ENCODE peak calls at places on chromosomes 1 and 21, in ten cellular contexts. G, H, A, N, R, X, B, C, D and E are unnamed samples.

GRCh38 chr21:43585924-43586411 is 73.3 kb downstream of the HSF2BP start:
- DNase-seq in G (peak; percentile 92), H (no peak), A (peak; percentile 77), N (peak; percentile 50), R (peak; percentile 97), X (peak; percentile 22), B (peak; percentile 99), C (peak; percentile 100), D (peak; percentile 100), E (peak; percentile 64)

GRCh38 chr1:31423418-31423947 is 10.5 kb downstream of the SERINC2 start:
- DNase-seq in G (no peak), H (peak; percentile 88), A (no peak), N (no peak), R (no peak), X (no peak), B (no peak), C (no peak), D (no peak), E (no peak)

GRCh38 chr1:67347688-67348472 is 40.2 kb downstream of the IL12RB2 start:
- DNase-seq in G (no peak), H (no peak), A (peak; percentile 70), N (peak; percentile 13), R (peak; percentile 61), X (peak; percentile 41), B (peak; percentile 96), C (peak; percentile 72), D (peak; percentile 69), E (no peak)

GRCh38 chr1:63797056-63797726 is 23.4 kb downstream of the ROR1 start:
- DNase-seq in G (no peak), H (no peak), A (no peak), N (no peak), R (no peak), X (no peak), B (no peak), C (no peak), D (peak; percentile 41), E (no peak)

GRCh38 chr1:4634793-4635406 is 19.5 kb upstream of the AJAP1 start:
- DNase-seq in G (no peak), H (no peak), A (no peak), N (no peak), R (no peak), X (no peak), B (no peak), C (no peak), D (no peak), E (no peak)

GRCh38 chr1:85495556-85495955 is 30.6 kb upstream of the DDAH1 start:
- DNase-seq in G (peak; percentile 65), H (no peak), A (no peak), N (no peak), R (no peak), X (no peak), B (peak; percentile 96), C (no peak), D (peak; percentile 76), E (no peak)

GRCh38 chr1:200368556-200368955 is 41.3 kb downstream of the ZNF281 start:
- DNase-seq in G (no peak), H (no peak), A (no peak), N (no peak), R (no peak), X (no peak), B (no peak), C (no peak), D (no peak), E (no peak)

GRCh38 chr1:175373786-175374623 is 181.4 kb upstream of the KIAA0040 start:
- DNase-seq in G (no peak), H (peak; percentile 17), A (peak; percentile 65), N (no peak), R (no peak), X (peak; percentile 52), B (no peak), C (peak; percentile 21), D (no peak), E (no peak)

GRCh38 chr1:45793942-45794604 is 9.3 kb upstream of the MAST2 start:
- DNase-seq in G (no peak), H (no peak), A (no peak), N (no peak), R (no peak), X (no peak), B (no peak), C (no peak), D (no peak), E (no peak)

GRCh38 chr1:223258751-223259177 is 105.2 kb downstream of the SUSD4 start:
- DNase-seq in G (no peak), H (no peak), A (peak; percentile 87), N (no peak), R (no peak), X (no peak), B (peak; percentile 89), C (peak; percentile 59), D (peak; percentile 71), E (no peak)

GRCh38 chr1:10674700-10675598 is 121.5 kb downstream of the CASZ1 start:
- DNase-seq in G (no peak), H (no peak), A (no peak), N (no peak), R (no peak), X (no peak), B (no peak), C (no peak), D (no peak), E (no peak)

GRCh38 chr1:17279001-17279830 is 28.8 kb upstream of the PADI4 start:
- DNase-seq in G (no peak), H (no peak), A (no peak), N (no peak), R (no peak), X (no peak), B (no peak), C (no peak), D (peak; percentile 18), E (no peak)

GRCh38 chr1:192580351-192580962 is 4.9 kb downstream of the RGS1 start:
- DNase-seq in G (no peak), H (no peak), A (peak; percentile 49), N (no peak), R (no peak), X (no peak), B (peak; percentile 69), C (peak; percentile 82), D (peak; percentile 59), E (no peak)

DNA sequence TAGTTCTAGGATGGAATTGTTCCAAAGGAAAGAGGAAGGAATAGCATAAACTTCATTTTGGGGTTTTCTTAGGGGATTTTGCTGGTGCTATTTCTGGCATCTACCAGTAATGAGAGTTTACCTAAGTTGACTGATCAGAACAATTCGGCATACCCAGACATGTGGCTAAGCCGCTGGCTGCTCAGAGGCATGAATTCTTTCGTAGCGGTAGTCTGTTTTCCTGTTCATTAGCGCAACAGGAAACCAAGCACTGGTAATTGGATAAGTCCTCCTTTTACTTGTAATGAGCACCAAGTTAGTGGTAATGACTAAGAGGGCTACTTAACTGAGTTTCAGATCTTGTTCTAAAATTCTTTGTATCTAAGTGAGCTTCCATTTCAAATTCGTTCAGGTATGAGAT is 38.6 kb downstream of the C21orf91 start:
- DNase-seq in G (no peak), H (no peak), A (no peak), N (no peak), R (no peak), X (no peak), B (peak; percentile 46), C (no peak), D (peak; percentile 4), E (no peak)
- H3K4me3 ChIP-seq in G (no peak overlapping the region), H (no peak overlapping the region), A (no peak overlapping the region), N (no peak overlapping the region), R (no peak overlapping the region), X (no peak overlapping the region), B (no peak overlapping the region), C (no peak overlapping the region), D (no peak overlapping the region), E (no peak overlapping the region)

GRCh38 chr1:23370744-23371710 is 1.4 kb upstream of the ZNF436 start:
- DNase-seq in G (no peak), H (no peak), A (peak; percentile 57), N (peak; percentile 79), R (no peak), X (no peak), B (peak; percentile 64), C (peak; percentile 61), D (no peak), E (no peak)
- H3K4me3 ChIP-seq in G (peak overlapping the region; percentile 90), H (no peak overlapping the region), A (no peak overlapping the region), N (no peak overlapping the region), R (peak overlapping the region; percentile 61), X (no peak overlapping the region), B (peak overlapping the region; percentile 67), C (no peak overlapping the region), D (peak overlapping the region; percentile 99), E (peak overlapping the region; percentile 91)

GRCh38 chr1:232577809-232578208 is 52.1 kb downstream of the SIPA1L2 start:
- DNase-seq in G (no peak), H (no peak), A (no peak), N (no peak), R (no peak), X (no peak), B (no peak), C (no peak), D (no peak), E (no peak)
- H3K4me3 ChIP-seq in G (no peak overlapping the region), H (no peak overlapping the region), A (no peak overlapping the region), N (no peak overlapping the region), R (no peak overlapping the region), X (no peak overlapping the region), B (no peak overlapping the region), C (no peak overlapping the region), D (no peak overlapping the region), E (no peak overlapping the region)

GRCh38 chr1:52637946-52638345 is 5.0 kb downstream of the SHISAL2A start:
- DNase-seq in G (no peak), H (no peak), A (no peak), N (no peak), R (no peak), X (no peak), B (no peak), C (no peak), D (no peak), E (no peak)
- H3K4me3 ChIP-seq in G (no peak overlapping the region), H (no peak overlapping the region), A (no peak overlapping the region), N (no peak overlapping the region), R (no peak overlapping the region), X (no peak overlapping the region), B (no peak overlapping the region), C (no peak overlapping the region), D (no peak overlapping the region), E (no peak overlapping the region)

DNA sequence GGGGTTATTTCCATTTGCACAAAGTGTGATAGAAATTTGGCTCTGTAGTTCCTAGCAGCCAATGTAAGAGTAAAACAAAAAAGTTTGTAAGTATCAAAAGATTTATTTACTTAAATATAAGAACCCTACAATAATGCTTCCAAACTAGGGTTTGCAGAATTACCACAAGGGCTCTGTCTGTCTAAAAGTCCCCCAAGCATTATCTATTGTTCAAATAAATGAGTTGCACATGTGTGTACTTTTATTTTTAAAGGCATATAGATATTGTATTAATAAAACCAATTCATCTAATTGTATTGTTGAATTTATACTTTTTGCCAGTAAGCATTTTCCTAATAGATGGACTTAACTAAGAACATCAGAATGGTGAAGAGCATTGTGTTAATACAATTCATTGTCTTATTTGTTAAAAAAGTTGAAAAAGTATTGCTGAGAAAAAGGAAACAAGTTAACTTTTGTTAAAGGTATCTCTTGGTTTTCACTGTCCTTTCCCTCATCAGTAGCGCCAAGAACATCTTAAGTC is 864 bp upstream of the PTPRC start:
- DNase-seq in G (no peak), H (no peak), A (no peak), N (no peak), R (no peak), X (no peak), B (no peak), C (no peak), D (no peak), E (no peak)
- H3K4me3 ChIP-seq in G (no peak overlapping the region), H (no peak overlapping the region), A (no peak overlapping the region), N (no peak overlapping the region), R (no peak overlapping the region), X (no peak overlapping the region), B (no peak overlapping the region), C (no peak overlapping the region), D (no peak overlapping the region), E (no peak overlapping the region)